ENCODE peak calls at places on chromosomes 5 and 9, in four cellular contexts. S, F, R and N are unnamed samples. For H3K27me3, the result is how much of the 10 kb centered on the place peaks cover.

GRCh38 chr9:87007711-87008360 is 60.5 kb upstream of the GAS1 start:
- DNase-seq in S (peak), R (no peak), F (no peak), N (no peak)

GRCh38 chr9:36470891-36471290 is 70.8 kb upstream of the RNF38 start:
- DNase-seq in R (peak), F (peak), S (no peak), N (no peak)

GRCh38 chr5:15937708-15938107 is 241.9 kb downstream of the MARCHF11 start:
- DNase-seq in S (no peak), R (no peak), F (no peak), N (no peak)

GRCh38 chr9:38079410-38080105 is 10.5 kb upstream of the SHB start:
- DNase-seq in S (no peak), R (no peak), F (no peak), N (peak)

GRCh38 chr5:104385901-104386300 is 823.3 kb upstream of the NUDT12 start:
- DNase-seq in F (no peak), R (no peak), S (no peak), N (no peak)

GRCh38 chr5:169945831-169946261 is 34.4 kb downstream of the INSYN2B start:
- DNase-seq in F (peak), S (no peak), R (no peak), N (no peak)

GRCh38 chr5:81827522-81827921 is 76.6 kb upstream of the SSBP2 start:
- DNase-seq in S (no peak), R (no peak), F (no peak), N (no peak)

GRCh38 chr5:73120222-73121108 is at the start of gene TMEM171:
- DNase-seq in R (no peak), S (no peak), F (peak), N (no peak)

GRCh38 chr9:90778746-90779145 is 22.9 kb upstream of the SYK start:
- DNase-seq in S (no peak), R (no peak), F (no peak), N (no peak)

GRCh38 chr9:87324613-87325194 is 173.0 kb upstream of the DAPK1 start:
- DNase-seq in F (peak), S (no peak), R (no peak), N (no peak)

GRCh38 chr5:31193591-31194457 is at the start of gene CDH6:
- DNase-seq in R (no peak), F (peak), S (no peak), N (peak)

GRCh38 chr9:5529683-5530221 is 19.4 kb downstream of the PDCD1LG2 start:
- DNase-seq in R (no peak), S (no peak), F (peak), N (no peak)

GRCh38 chr9:71355884-71356283 is 234.5 kb upstream of the TRPM3 start:
- DNase-seq in R (no peak), F (no peak), S (no peak), N (no peak)

GRCh38 chr9:127723450-127723849 is 7.6 kb downstream of the TTC16 start:
- DNase-seq in F (peak), S (no peak), R (no peak), N (no peak)

GRCh38 chr9:88433583-88434240 is 45.5 kb downstream of the SPIN1 start:
- DNase-seq in R (no peak), S (no peak), F (peak), N (no peak)

GRCh38 chr5:45454114-45454513 is 242.1 kb downstream of the HCN1 start:
- DNase-seq in S (no peak), R (no peak), F (peak), N (peak)

GRCh38 chr9:136174779-136175744 is 29.9 kb downstream of the LHX3 start:
- DNase-seq in F (no peak), S (no peak), R (no peak), N (peak)

GRCh38 chr5:148853868-148854267 is 27.5 kb downstream of the ADRB2 start:
- DNase-seq in F (no peak), S (no peak), R (no peak), N (no peak)

GRCh38 chr9:114588671-114589526 is 1.3 kb downstream of the ATP6V1G1 start:
- DNase-seq in F (peak), R (no peak), S (no peak), N (no peak)

GRCh38 chr9:34744295-34745221 is 34.6 kb upstream of the CCL21 start:
- DNase-seq in F (peak), S (no peak), R (no peak), N (no peak)

GRCh38 chr5:126023894-126024575 is 399.2 kb upstream of the GRAMD2B start:
- DNase-seq in S (no peak), R (no peak), F (peak), N (no peak)

GRCh38 chr9:136433043-136433715 is 6.5 kb downstream of the INPP5E start:
- DNase-seq in F (no peak), R (no peak), S (no peak), N (no peak)

GRCh38 chr9:89002987-89003386 is 11.7 kb downstream of the S1PR3 start:
- DNase-seq in F (no peak), S (no peak), R (no peak), N (no peak)

GRCh38 chr5:82991678-82992323 is 85.4 kb downstream of the TMEM167A start:
- DNase-seq in R (no peak), F (peak), S (no peak), N (no peak)

GRCh38 chr5:1134478-1134877 is 22.6 kb upstream of the SLC12A7 start:
- DNase-seq in R (no peak), S (no peak), F (no peak), N (no peak)

GRCh38 chr9:125142560-125143376 is 560 bp downstream of the SCAI start:
- DNase-seq in F (no peak), S (no peak), R (no peak), N (no peak)

GRCh38 chr5:86460519-86460918 is 157.2 kb upstream of the COX7C start:
- DNase-seq in F (no peak), R (no peak), S (no peak), N (no peak)

GRCh38 chr9:134433101-134433500 is 106.8 kb downstream of the RXRA start:
- DNase-seq in S (no peak), R (no peak), F (peak), N (no peak)

DNA sequence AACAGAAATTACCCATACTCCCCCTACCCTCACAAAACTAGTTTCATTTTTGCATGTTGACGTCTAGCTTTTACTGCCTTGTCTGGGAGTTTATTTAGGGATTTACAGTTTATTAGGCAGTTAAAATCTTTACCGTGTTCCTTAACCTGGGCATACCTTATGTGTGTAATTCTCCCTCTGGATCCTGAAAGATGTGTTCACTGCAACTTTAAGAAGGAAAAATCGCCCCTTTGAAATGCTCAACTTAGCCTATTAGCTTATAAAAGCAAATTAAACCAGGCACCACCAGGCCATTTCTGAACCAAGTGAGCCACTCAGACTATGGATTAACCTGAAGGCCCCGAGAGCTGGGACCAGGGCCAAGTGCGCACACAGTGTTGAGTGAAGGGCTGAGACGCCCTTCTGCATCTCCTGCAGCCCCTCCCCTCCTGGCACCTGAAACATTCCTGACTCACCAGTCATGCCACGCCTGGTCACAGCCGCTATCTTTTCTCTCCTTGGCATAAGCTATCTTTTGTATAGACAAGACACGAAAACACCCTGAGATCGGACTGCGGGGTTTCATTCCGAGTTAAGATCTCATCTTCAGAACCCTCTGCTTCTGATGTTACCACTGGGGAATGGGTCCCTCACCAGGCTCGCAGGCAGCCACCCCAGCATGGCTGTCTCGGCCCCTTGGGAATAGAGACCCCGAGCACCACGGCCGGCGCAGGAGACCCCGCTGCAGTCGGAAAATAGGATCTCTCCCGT is 111.9 kb downstream of the ROR2 start:
- DNase-seq in S (no peak), F (peak), R (no peak), N (peak)
- H3K4me3 ChIP-seq in S (no peak), F (no peak), R (no peak), N (peak)

DNA sequence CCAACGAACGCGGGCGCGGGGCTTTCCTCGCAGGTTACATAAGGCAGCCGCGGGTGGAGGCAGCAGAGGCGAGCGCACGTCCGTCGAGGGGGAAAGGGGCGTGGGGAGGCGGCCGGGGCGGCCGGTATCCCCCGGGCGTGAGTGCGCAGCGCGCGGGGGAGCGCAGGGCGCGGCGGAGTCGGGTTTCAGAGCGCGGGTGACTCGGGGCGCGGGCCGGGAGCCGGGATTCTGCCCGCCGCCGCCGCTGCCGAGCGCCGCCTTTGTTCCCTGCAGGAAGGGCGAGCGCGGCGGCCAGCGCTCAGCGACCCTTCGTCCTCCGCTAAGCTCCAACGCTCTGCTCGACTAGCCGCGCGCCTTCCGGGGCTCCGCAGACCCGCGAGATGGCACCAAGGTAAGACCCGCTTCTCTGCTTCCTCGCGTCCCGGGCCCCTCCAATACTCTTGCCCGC is at the start of gene COL15A1:
- DNase-seq in F (no peak), S (no peak), R (no peak), N (no peak)
- H3K27me3 ChIP-seq in F (under half), S (under half), R (under half), N (half or more)

DNA sequence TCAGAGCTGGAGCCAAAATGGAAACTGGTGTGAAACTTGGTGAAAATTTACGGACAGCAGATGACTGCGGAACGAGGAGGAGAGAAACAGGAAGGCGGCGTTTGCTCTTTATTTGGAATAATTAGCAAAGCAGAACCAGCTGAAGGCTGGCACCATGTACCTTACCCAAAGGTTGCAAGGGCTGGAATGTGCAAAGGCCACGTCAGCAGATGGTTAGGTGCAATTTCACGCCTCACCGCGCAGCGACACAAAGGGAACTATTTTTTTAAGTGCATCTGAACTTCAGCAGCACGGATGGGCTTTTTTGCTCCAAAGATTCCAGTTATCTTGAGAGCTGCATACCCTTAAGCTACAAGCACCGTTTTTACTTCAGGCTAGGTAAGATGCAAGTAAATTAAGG is 127.3 kb downstream of the COL23A1 start:
- DNase-seq in R (no peak), S (no peak), F (no peak), N (no peak)
- H3K4me3 ChIP-seq in R (no peak), S (no peak), F (no peak), N (no peak)

GRCh38 chr5:135489466-135490244 is 37.5 kb upstream of the TIFAB start:
- DNase-seq in R (no peak), S (no peak), F (no peak), N (no peak)
- H3K27me3 ChIP-seq in R (under half), S (under half), F (under half), N (under half)

GRCh38 chr9:131864531-131864930 is 124.7 kb upstream of the RAPGEF1 start:
- DNase-seq in R (no peak), S (no peak), F (no peak), N (no peak)

GRCh38 chr9:131865446-131866195 is 125.7 kb upstream of the RAPGEF1 start:
- DNase-seq in F (no peak), R (no peak), S (no peak), N (no peak)

GRCh38 chr9:131867611-131868192 is 127.8 kb upstream of the RAPGEF1 start:
- DNase-seq in R (no peak), S (no peak), F (no peak), N (no peak)

GRCh38 chr9:131860430-131860829 is 120.6 kb upstream of the RAPGEF1 start:
- DNase-seq in F (no peak), R (no peak), S (no peak), N (no peak)

DNA sequence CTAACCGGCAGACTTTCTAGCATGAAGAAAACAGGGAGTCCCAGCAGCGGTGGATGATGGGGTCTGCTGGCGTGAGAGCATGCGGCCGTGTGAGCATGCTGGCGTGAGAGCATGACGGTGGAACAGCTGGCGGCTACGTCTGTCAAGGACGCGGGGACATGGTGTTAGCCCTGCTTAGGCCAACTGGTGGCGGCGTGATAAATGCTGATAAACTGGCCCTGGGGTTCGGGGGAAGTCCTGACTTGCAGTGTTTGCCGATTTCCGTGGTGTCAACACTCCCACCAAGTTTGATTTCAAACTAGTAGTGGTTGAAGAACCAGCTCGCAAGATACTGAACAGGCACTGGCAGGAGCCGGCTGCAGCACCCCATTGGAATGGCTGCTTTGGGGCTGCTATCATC is 122.4 kb upstream of the RAPGEF1 start:
- DNase-seq in R (no peak), F (no peak), S (no peak), N (no peak)
- H3K4me3 ChIP-seq in R (no peak), F (no peak), S (no peak), N (no peak)